ENCODE peak calls at places on chromosomes 12 and 14, in nine cellular contexts. E is left ventricle myocardium superior; Q is MV-4-11; L is stimulated activated naive CD8-positive, alpha-beta T cell treated with anti-CD3 and anti-CD28 coated beads, Interleukin-15, amount 100 ng/mL, for 72 hours; H is fibroblast of gingiva; Y is heart left ventricle; P is pulmonary artery endothelial cell; S is GM12865; Z is T47D. X is an unnamed sample.

GRCh38 chr12:124098887-124099286 is 125.9 kb downstream of the ZNF664 start:
- DNase-seq in E (no peak), Q (no peak), L (no peak), H (no peak), Y (no peak), P (no peak), S (no peak), Z (no peak), X (no peak)

GRCh38 chr14:56490379-56490778 is 89.2 kb upstream of the TMEM260 start:
- DNase-seq in E (no peak), Q (peak), L (no peak), H (peak), Y (no peak), P (no peak), S (peak), Z (peak), X (no peak)

GRCh38 chr12:93208011-93208410 is 169.7 kb upstream of the NUDT4 start:
- DNase-seq in E (no peak), Q (no peak), L (no peak), H (no peak), Y (no peak), P (no peak), S (no peak), Z (no peak), X (no peak)

GRCh38 chr12:67355428-67356385 is 86.5 kb downstream of the CAND1 start:
- DNase-seq in E (no peak), Q (peak), L (peak), H (peak), Y (no peak), P (peak), S (peak), Z (peak), X (peak)

GRCh38 chr14:67162390-67162789 is 26.9 kb upstream of the GARIN2 start:
- DNase-seq in E (no peak), Q (no peak), L (no peak), H (no peak), Y (no peak), P (no peak), S (no peak), Z (no peak), X (no peak)

GRCh38 chr14:72804653-72805180 is 89.2 kb downstream of the DPF3 start:
- DNase-seq in E (no peak), Q (no peak), L (no peak), H (no peak), Y (no peak), P (peak), S (no peak), Z (no peak), X (no peak)

GRCh38 chr12:2614341-2614740 is 180.4 kb upstream of the FKBP4 start:
- DNase-seq in E (no peak), Q (no peak), L (no peak), H (peak), Y (no peak), P (no peak), S (no peak), Z (peak), X (peak)

GRCh38 chr12:104522985-104523719 is 66.4 kb downstream of the CHST11 start:
- DNase-seq in E (no peak), Q (peak), L (no peak), H (peak), Y (no peak), P (no peak), S (peak), Z (no peak), X (no peak)

GRCh38 chr12:123250471-123251383 is 17.5 kb downstream of the MTRFR start:
- DNase-seq in E (no peak), Q (no peak), L (no peak), H (no peak), Y (no peak), P (no peak), S (no peak), Z (peak), X (no peak)

GRCh38 chr12:53071591-53072551 is 7.3 kb downstream of the SPRYD3 start:
- DNase-seq in E (peak), Q (no peak), L (no peak), H (peak), Y (peak), P (no peak), S (no peak), Z (no peak), X (peak)

GRCh38 chr12:96134200-96134599 is 60.0 kb upstream of the ELK3 start:
- DNase-seq in E (no peak), Q (no peak), L (no peak), H (no peak), Y (no peak), P (no peak), S (no peak), Z (no peak), X (no peak)

GRCh38 chr14:30820674-30821073 is 53.7 kb upstream of the COCH start:
- DNase-seq in E (no peak), Q (no peak), L (no peak), H (no peak), Y (no peak), P (no peak), S (peak), Z (no peak), X (no peak)

GRCh38 chr12:131279281-131279921 is 325.7 kb downstream of the ADGRD1 start:
- DNase-seq in E (peak), Q (no peak), L (no peak), H (no peak), Y (no peak), P (no peak), S (no peak), Z (no peak), X (no peak)

GRCh38 chr14:69491226-69491625 is 6.7 kb downstream of the PLEKHD1 start:
- DNase-seq in E (no peak), Q (no peak), L (no peak), H (no peak), Y (no peak), P (no peak), S (no peak), Z (no peak), X (no peak)

GRCh38 chr12:121184984-121185894 is 24.7 kb upstream of the P2RX4 start:
- DNase-seq in E (no peak), Q (peak), L (no peak), H (no peak), Y (no peak), P (no peak), S (peak), Z (no peak), X (no peak)

GRCh38 chr12:18719922-18720321 is 17.9 kb downstream of the PLCZ1 start:
- DNase-seq in E (no peak), Q (no peak), L (no peak), H (no peak), Y (no peak), P (no peak), S (no peak), Z (no peak), X (no peak)

GRCh38 chr14:76599556-76599955 is 161.7 kb upstream of the VASH1 start:
- DNase-seq in E (no peak), Q (no peak), L (no peak), H (no peak), Y (no peak), P (no peak), S (no peak), Z (no peak), X (no peak)

GRCh38 chr12:17372508-17372907 is 717.5 kb downstream of the RERGL start:
- DNase-seq in E (no peak), Q (no peak), L (no peak), H (no peak), Y (no peak), P (no peak), S (no peak), Z (no peak), X (no peak)

GRCh38 chr12:49809369-49810158 is 18.6 kb downstream of the NCKAP5L start:
- DNase-seq in E (peak), Q (no peak), L (no peak), H (no peak), Y (peak), P (no peak), S (no peak), Z (no peak), X (peak)

GRCh38 chr12:67759829-67760228 is 111.3 kb downstream of the DYRK2 start:
- DNase-seq in E (no peak), Q (no peak), L (no peak), H (no peak), Y (no peak), P (no peak), S (no peak), Z (no peak), X (no peak)

GRCh38 chr12:129902371-129903091 is 1.3 kb downstream of the TMEM132D start:
- DNase-seq in E (no peak), Q (no peak), L (no peak), H (no peak), Y (no peak), P (no peak), S (no peak), Z (no peak), X (no peak)

GRCh38 chr12:25775968-25776367 is 182.5 kb upstream of the RASSF8 start:
- DNase-seq in E (no peak), Q (no peak), L (no peak), H (peak), Y (no peak), P (peak), S (no peak), Z (peak), X (peak)

GRCh38 chr14:95993768-95994592 is 45.2 kb upstream of the C14orf132 start:
- DNase-seq in E (no peak), Q (peak), L (peak), H (peak), Y (no peak), P (no peak), S (peak), Z (peak), X (peak)

GRCh38 chr14:103451401-103451800 is 66.2 kb downstream of the MARK3 start:
- DNase-seq in E (no peak), Q (no peak), L (no peak), H (no peak), Y (no peak), P (no peak), S (no peak), Z (no peak), X (no peak)

GRCh38 chr12:22416831-22417230 is 82.3 kb upstream of the ST8SIA1 start:
- DNase-seq in E (no peak), Q (no peak), L (no peak), H (no peak), Y (no peak), P (no peak), S (no peak), Z (no peak), X (no peak)

GRCh38 chr14:50088731-50089130 is 27.6 kb downstream of the VCPKMT start:
- DNase-seq in E (no peak), Q (no peak), L (no peak), H (no peak), Y (no peak), P (no peak), S (no peak), Z (no peak), X (no peak)

GRCh38 chr12:19547258-19547657 is 108.0 kb downstream of the AEBP2 start:
- DNase-seq in E (no peak), Q (no peak), L (no peak), H (peak), Y (no peak), P (peak), S (no peak), Z (no peak), X (peak)

GRCh38 chr12:49946086-49946485 is 4.5 kb upstream of the AQP2 start:
- DNase-seq in E (no peak), Q (no peak), L (no peak), H (no peak), Y (no peak), P (no peak), S (no peak), Z (no peak), X (no peak)

GRCh38 chr12:4153343-4153892 is 120.1 kb upstream of the CCND2 start:
- DNase-seq in E (no peak), Q (peak), L (peak), H (no peak), Y (no peak), P (no peak), S (peak), Z (no peak), X (no peak)

GRCh38 chr12:123741937-123742572 is 20.0 kb upstream of the DNAH10 start:
- DNase-seq in E (no peak), Q (peak), L (peak), H (no peak), Y (no peak), P (no peak), S (peak), Z (no peak), X (no peak)

GRCh38 chr12:120054293-120054692 is 62.3 kb downstream of the RAB35 start:
- DNase-seq in E (no peak), Q (no peak), L (no peak), H (no peak), Y (no peak), P (no peak), S (no peak), Z (no peak), X (no peak)